ENCODE peak calls at places on chromosomes 7 and 10, in five cellular contexts. One of them, this sample, is unnamed.

GRCh38 chr7:90271753-90272152 is 26.8 kb downstream of the CFAP69 start:
- DNase-seq in NCI-H1436: no peak
- DNase-seq in tibial nerve: no peak
- DNase-seq in stimulated activated CD4-positive, alpha-beta T cell treated with anti-CD3 and anti-CD28 coated beads, Interleukin-1b, Interleukin-23, amount 100 ng/mL, for 24 hours: no peak
- DNase-seq in activated CD4-positive, alpha-beta T cell treated with anti-CD3 and anti-CD28 coated beads for 48 hours: no peak
- DNase-seq in this sample: no peak

GRCh38 chr10:47113907-47114500 is 186.0 kb upstream of the GDF10 start:
- DNase-seq in NCI-H1436: no peak
- DNase-seq in tibial nerve: no peak
- DNase-seq in stimulated activated CD4-positive, alpha-beta T cell treated with anti-CD3 and anti-CD28 coated beads, Interleukin-1b, Interleukin-23, amount 100 ng/mL, for 24 hours: no peak
- DNase-seq in activated CD4-positive, alpha-beta T cell treated with anti-CD3 and anti-CD28 coated beads for 48 hours: no peak
- DNase-seq in this sample: no peak

GRCh38 chr7:3673524-3673923 is 372.5 kb downstream of the SDK1 start:
- DNase-seq in NCI-H1436: no peak
- DNase-seq in tibial nerve: no peak
- DNase-seq in stimulated activated CD4-positive, alpha-beta T cell treated with anti-CD3 and anti-CD28 coated beads, Interleukin-1b, Interleukin-23, amount 100 ng/mL, for 24 hours: peak
- DNase-seq in activated CD4-positive, alpha-beta T cell treated with anti-CD3 and anti-CD28 coated beads for 48 hours: peak
- DNase-seq in this sample: peak

GRCh38 chr10:4501306-4501705 is 324.7 kb upstream of the AKR1E2 start:
- DNase-seq in NCI-H1436: no peak
- DNase-seq in tibial nerve: no peak
- DNase-seq in stimulated activated CD4-positive, alpha-beta T cell treated with anti-CD3 and anti-CD28 coated beads, Interleukin-1b, Interleukin-23, amount 100 ng/mL, for 24 hours: no peak
- DNase-seq in activated CD4-positive, alpha-beta T cell treated with anti-CD3 and anti-CD28 coated beads for 48 hours: no peak
- DNase-seq in this sample: no peak

GRCh38 chr7:105854516-105854915 is 21.9 kb downstream of the ATXN7L1 start:
- DNase-seq in NCI-H1436: no peak
- DNase-seq in tibial nerve: no peak
- DNase-seq in stimulated activated CD4-positive, alpha-beta T cell treated with anti-CD3 and anti-CD28 coated beads, Interleukin-1b, Interleukin-23, amount 100 ng/mL, for 24 hours: no peak
- DNase-seq in activated CD4-positive, alpha-beta T cell treated with anti-CD3 and anti-CD28 coated beads for 48 hours: no peak
- DNase-seq in this sample: no peak

GRCh38 chr7:105723582-105723981 is 142.3 kb upstream of the EFCAB10 start:
- DNase-seq in NCI-H1436: no peak
- DNase-seq in tibial nerve: no peak
- DNase-seq in stimulated activated CD4-positive, alpha-beta T cell treated with anti-CD3 and anti-CD28 coated beads, Interleukin-1b, Interleukin-23, amount 100 ng/mL, for 24 hours: no peak
- DNase-seq in activated CD4-positive, alpha-beta T cell treated with anti-CD3 and anti-CD28 coated beads for 48 hours: no peak
- DNase-seq in this sample: no peak

GRCh38 chr10:101749511-101750016 is 26.4 kb downstream of the FGF8 start:
- DNase-seq in NCI-H1436: no peak
- DNase-seq in tibial nerve: no peak
- DNase-seq in stimulated activated CD4-positive, alpha-beta T cell treated with anti-CD3 and anti-CD28 coated beads, Interleukin-1b, Interleukin-23, amount 100 ng/mL, for 24 hours: no peak
- DNase-seq in activated CD4-positive, alpha-beta T cell treated with anti-CD3 and anti-CD28 coated beads for 48 hours: no peak
- DNase-seq in this sample: no peak

GRCh38 chr10:78331391-78331922 is 297.8 kb downstream of the RPS24 start:
- DNase-seq in NCI-H1436: no peak
- DNase-seq in tibial nerve: no peak
- DNase-seq in stimulated activated CD4-positive, alpha-beta T cell treated with anti-CD3 and anti-CD28 coated beads, Interleukin-1b, Interleukin-23, amount 100 ng/mL, for 24 hours: no peak
- DNase-seq in activated CD4-positive, alpha-beta T cell treated with anti-CD3 and anti-CD28 coated beads for 48 hours: no peak
- DNase-seq in this sample: no peak

GRCh38 chr10:72875250-72876055 is 18.1 kb upstream of the OIT3 start:
- DNase-seq in NCI-H1436: peak
- DNase-seq in tibial nerve: no peak
- DNase-seq in stimulated activated CD4-positive, alpha-beta T cell treated with anti-CD3 and anti-CD28 coated beads, Interleukin-1b, Interleukin-23, amount 100 ng/mL, for 24 hours: no peak
- DNase-seq in activated CD4-positive, alpha-beta T cell treated with anti-CD3 and anti-CD28 coated beads for 48 hours: no peak
- DNase-seq in this sample: no peak

This sample was measured in NCI-H1930.